ENCODE peak calls at places on chromosome 5, in five cellular contexts. J, R, O, H and X are unnamed samples. For H3K4me1, the result is how much of the 10 kb centered on the place peaks cover.

GRCh38 chr5:14171621-14172020 is 28.5 kb downstream of the TRIO start:
- DNase-seq in J (no peak), R (no peak), O (no peak), H (no peak), X (no peak)

GRCh38 chr5:112718344-112718743 is 19.3 kb upstream of the APC start:
- DNase-seq in J (no peak), R (no peak), O (no peak), H (no peak), X (no peak)

GRCh38 chr5:85049020-85049419 is 664.3 kb upstream of the EDIL3 start:
- DNase-seq in J (no peak), R (no peak), O (no peak), H (no peak), X (peak)

GRCh38 chr5:136802382-136802781 is 437.0 kb upstream of the TRPC7 start:
- DNase-seq in J (peak), R (no peak), O (no peak), H (no peak), X (no peak)

GRCh38 chr5:157710887-157711286 is 20.3 kb upstream of the THG1L start:
- DNase-seq in J (no peak), R (no peak), O (no peak), H (no peak), X (peak)

GRCh38 chr5:77138981-77139380 is 51.9 kb upstream of the ZBED3 start:
- DNase-seq in J (no peak), R (peak), O (no peak), H (no peak), X (no peak)

GRCh38 chr5:156208271-156208670 is 118.7 kb upstream of the SGCD start:
- DNase-seq in J (peak), R (no peak), O (no peak), H (no peak), X (no peak)

GRCh38 chr5:135593886-135594285 is 15.1 kb upstream of the CXCL14 start:
- DNase-seq in J (no peak), R (no peak), O (no peak), H (no peak), X (no peak)

GRCh38 chr5:160470437-160471341 is 49.0 kb downstream of the PTTG1 start:
- DNase-seq in J (peak), R (peak), O (peak), H (no peak), X (no peak)

GRCh38 chr5:157343842-157344790 is 78.2 kb downstream of the CYFIP2 start:
- DNase-seq in J (no peak), R (no peak), O (no peak), H (no peak), X (no peak)

GRCh38 chr5:141969783-141970741 is 1.2 kb downstream of the RNF14 start:
- DNase-seq in J (peak), R (no peak), O (no peak), H (no peak), X (no peak)

GRCh38 chr5:88662801-88663360 is 220.1 kb downstream of the MEF2C start:
- DNase-seq in J (no peak), R (no peak), O (no peak), H (no peak), X (no peak)

GRCh38 chr5:16518606-16519005 is 53.0 kb upstream of the ZNF622 start:
- DNase-seq in J (no peak), R (no peak), O (no peak), H (no peak), X (no peak)

GRCh38 chr5:63820557-63820956 is 141.7 kb downstream of the HTR1A start:
- DNase-seq in J (no peak), R (no peak), O (peak), H (no peak), X (no peak)

GRCh38 chr5:155996123-155996522 is 330.8 kb upstream of the SGCD start:
- DNase-seq in J (no peak), R (no peak), O (no peak), H (no peak), X (no peak)

GRCh38 chr5:41637424-41637823 is 127.0 kb upstream of the PLCXD3 start:
- DNase-seq in J (no peak), R (no peak), O (no peak), H (no peak), X (no peak)
- H3K27ac ChIP-seq in J (no peak), R (no peak), O (no peak), H (no peak), X (no peak)

DNA sequence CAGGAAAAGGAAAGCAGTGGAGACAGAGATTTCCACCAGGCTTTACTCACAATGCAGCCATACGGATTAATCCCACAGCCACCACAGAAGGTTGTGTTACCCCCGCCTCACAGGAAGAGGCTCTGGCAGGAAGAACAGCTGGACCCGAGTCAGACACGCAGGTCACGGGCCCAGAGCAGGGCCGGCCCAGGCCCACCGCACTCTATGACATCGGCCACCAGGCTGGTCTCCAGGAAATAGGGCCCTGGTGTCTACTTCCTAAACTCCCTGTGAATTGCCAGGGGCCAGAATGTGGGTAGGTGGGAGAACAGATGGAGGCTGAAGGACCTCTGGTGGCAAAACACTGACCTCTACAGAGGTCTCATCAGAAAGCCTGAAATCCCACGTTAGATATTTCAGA is 15.6 kb downstream of the MGAT1 start:
- DNase-seq in J (no peak), R (no peak), O (no peak), H (no peak), X (peak)
- H3K4me3 ChIP-seq in J (no peak), R (no peak), O (no peak), H (no peak), X (no peak)

DNA sequence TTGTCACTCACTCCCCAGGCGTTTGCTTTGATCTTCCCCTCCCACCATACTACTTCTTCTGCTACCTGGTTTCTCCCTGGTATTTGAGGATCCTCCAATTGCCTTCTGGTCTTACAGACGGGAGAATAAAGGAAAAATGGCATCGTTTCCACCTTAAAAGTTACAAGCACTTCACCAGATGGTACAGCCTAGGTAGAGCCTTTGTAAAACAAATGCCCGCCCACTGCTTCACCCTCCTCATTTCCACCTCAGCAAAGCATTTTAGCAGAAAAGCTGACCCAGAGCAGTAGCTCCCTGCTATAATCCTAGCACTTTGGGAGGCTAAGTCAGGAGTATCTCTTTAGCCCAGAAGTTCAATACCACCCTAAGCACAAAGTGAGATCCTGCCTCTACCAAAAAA is 5.1 kb upstream of the ANXA2R start:
- DNase-seq in J (no peak), R (no peak), O (no peak), H (no peak), X (no peak)
- H3K4me1 ChIP-seq in J (under half), R (under half), O (under half), H (under half), X (under half)

GRCh38 chr5:33997331-33997983 is 10.4 kb downstream of the AMACR start:
- DNase-seq in J (peak), R (peak), O (peak), H (peak), X (peak)
- H3K27ac ChIP-seq in J (no peak), R (no peak), O (no peak), H (no peak), X (no peak)